ENCODE peak calls at places on chromosomes 16 and 17, in five cellular contexts. C is progenitor cell of endocrine pancreas, O is LNCaP clone FGC, W is AG04450, G is NT2/D1. R is an unnamed sample.

GRCh38 chr17:66549731-66550207 is 247.4 kb downstream of the PRKCA start:
- DNase-seq in W (peak), G (peak), O (no peak), C (no peak), R (no peak)

GRCh38 chr17:62562656-62563055 is 64.8 kb upstream of the MRC2 start:
- DNase-seq in O (no peak), C (no peak), G (no peak), W (peak), R (no peak)

GRCh38 chr17:63930951-63931575 is 1.1 kb downstream of the CD79B start:
- DNase-seq in C (no peak), W (no peak), G (no peak), O (no peak), R (no peak)

GRCh38 chr17:62744259-62744658 is 63.9 kb downstream of the MARCHF10 start:
- DNase-seq in C (no peak), W (no peak), O (no peak), G (no peak), R (no peak)

GRCh38 chr17:55580596-55581133 is 69.4 kb upstream of the SMIM36 start:
- DNase-seq in O (no peak), G (no peak), C (no peak), W (no peak), R (no peak)

GRCh38 chr17:64063766-64064224 is 43.4 kb upstream of the ICAM2 start:
- DNase-seq in G (peak), C (peak), W (no peak), O (peak), R (no peak)

GRCh38 chr16:89004209-89004831 is 27.3 kb upstream of the CBFA2T3 start:
- DNase-seq in O (no peak), G (no peak), C (no peak), W (no peak), R (no peak)

GRCh38 chr17:81601525-81602120 is 35.3 kb downstream of the NPLOC4 start:
- DNase-seq in W (peak), G (peak), C (peak), O (peak), R (no peak)

GRCh38 chr16:55042556-55043432 is 112.1 kb downstream of the IRX5 start:
- DNase-seq in G (no peak), C (no peak), O (no peak), W (no peak), R (peak)

GRCh38 chr17:70078994-70079531 is 4.0 kb downstream of the KCNJ16 start:
- DNase-seq in O (no peak), C (no peak), W (no peak), G (no peak), R (no peak)

GRCh38 chr16:8763899-8764298 is 33.5 kb downstream of the TMEM186 start:
- DNase-seq in G (no peak), C (no peak), W (no peak), O (no peak), R (no peak)

GRCh38 chr17:64054304-64054703 is 33.9 kb upstream of the ICAM2 start:
- DNase-seq in O (no peak), G (no peak), W (no peak), C (no peak), R (no peak)

GRCh38 chr17:1095853-1096675 is 83.7 kb downstream of the ABR start:
- DNase-seq in O (no peak), G (no peak), W (no peak), C (no peak), R (no peak)

GRCh38 chr17:65023791-65024190 is 32.7 kb downstream of the GNA13 start:
- DNase-seq in C (no peak), W (no peak), O (peak), G (no peak), R (no peak)

GRCh38 chr16:309476-309875 is 26.5 kb downstream of the PDIA2 start:
- DNase-seq in G (no peak), O (no peak), W (no peak), C (no peak), R (no peak)

GRCh38 chr17:82984751-82985435 is 94.5 kb upstream of the METRNL start:
- DNase-seq in W (no peak), C (no peak), O (no peak), G (no peak), R (peak)

GRCh38 chr16:68737730-68738590 is 868 bp downstream of the CDH1 start:
- DNase-seq in C (peak), G (no peak), W (no peak), O (no peak), R (no peak)

GRCh38 chr16:28491080-28491969 is 549 bp downstream of the CLN3 start:
- DNase-seq in W (no peak), C (peak), O (no peak), G (no peak), R (no peak)

GRCh38 chr16:70396209-70396904 is 42.5 kb downstream of the ST3GAL2 start:
- DNase-seq in C (no peak), W (no peak), O (no peak), G (no peak), R (no peak)

GRCh38 chr16:24729243-24729966 is at the start of gene TNRC6A:
- DNase-seq in W (peak), G (peak), C (peak), O (no peak), R (peak)

GRCh38 chr16:9225527-9226316 is 134.3 kb downstream of the HAPSTR1 start:
- DNase-seq in W (no peak), G (peak), O (no peak), C (no peak), R (no peak)

GRCh38 chr17:58312021-58312630 is 16.5 kb downstream of the TSPOAP1 start:
- DNase-seq in G (no peak), O (no peak), W (no peak), C (peak), R (peak)

GRCh38 chr17:16304832-16305231 is 48.4 kb downstream of the CENPV start:
- DNase-seq in O (no peak), W (no peak), C (no peak), G (peak), R (no peak)

GRCh38 chr16:85419503-85420408 is 193.4 kb upstream of the GSE1 start:
- DNase-seq in O (no peak), C (no peak), G (no peak), W (no peak), R (no peak)

GRCh38 chr17:65750678-65751077 is 189.2 kb upstream of the AXIN2 start:
- DNase-seq in W (peak), C (no peak), G (no peak), O (peak), R (no peak)

GRCh38 chr16:30352488-30353401 is 2.4 kb downstream of the CD2BP2 start:
- DNase-seq in C (no peak), O (no peak), W (no peak), G (no peak), R (no peak)

GRCh38 chr16:53091508-53092211 is 36.9 kb downstream of the CHD9 start:
- DNase-seq in G (peak), O (no peak), W (peak), C (no peak), R (no peak)

GRCh38 chr16:74605746-74606520 is 981 bp downstream of the GLG1 start:
- DNase-seq in O (no peak), W (no peak), G (no peak), C (no peak), R (no peak)

GRCh38 chr16:4654946-4655590 is 30.4 kb downstream of the MGRN1 start:
- DNase-seq in O (no peak), W (no peak), G (no peak), C (no peak), R (no peak)

GRCh38 chr17:28888832-28889231 is 8.7 kb downstream of the FLOT2 start:
- DNase-seq in O (no peak), G (no peak), C (no peak), W (no peak), R (no peak)

GRCh38 chr16:586645-587590 is 2.9 kb upstream of the RAB40C start:
- DNase-seq in G (no peak), C (no peak), W (no peak), O (no peak), R (no peak)

R was measured in vagina.